ENCODE peak calls at places on chromosomes 2 and 18, in eight cellular contexts. One of them, this sample, is unnamed.

GRCh38 chr18:39480494-39481245 is 1915.1 kb upstream of the CELF4 start:
- DNase-seq in colonic mucosa: no peak
- DNase-seq in CD4-positive, alpha-beta T cell: no peak
- DNase-seq in breast epithelium: no peak
- DNase-seq in testis: no peak
- DNase-seq in spleen: no peak
- DNase-seq in osteoblast: no peak
- DNase-seq in lower lobe of right lung: no peak
- DNase-seq in this sample: no peak

GRCh38 chr2:83221258-83221657 is 1237.8 kb downstream of the SUCLG1 start:
- DNase-seq in CD4-positive, alpha-beta T cell: no peak
- DNase-seq in osteoblast: no peak
- DNase-seq in colonic mucosa: no peak
- DNase-seq in spleen: no peak
- DNase-seq in testis: no peak
- DNase-seq in breast epithelium: no peak
- DNase-seq in lower lobe of right lung: no peak
- DNase-seq in this sample: no peak

GRCh38 chr2:43220229-43220981 is 6.0 kb downstream of the ZFP36L2 start:
- DNase-seq in lower lobe of right lung: no peak
- DNase-seq in breast epithelium: no peak
- DNase-seq in osteoblast: peak; percentile 53
- DNase-seq in colonic mucosa: no peak
- DNase-seq in CD4-positive, alpha-beta T cell: no peak
- DNase-seq in testis: no peak
- DNase-seq in spleen: peak; percentile 23
- DNase-seq in this sample: no peak

GRCh38 chr2:24919977-24920812 is at the start of gene ADCY3:
- DNase-seq in spleen: peak; percentile 91
- DNase-seq in colonic mucosa: peak; percentile 53
- DNase-seq in breast epithelium: no peak
- DNase-seq in testis: peak; percentile 50
- DNase-seq in osteoblast: peak; percentile 99
- DNase-seq in CD4-positive, alpha-beta T cell: peak; percentile 48
- DNase-seq in lower lobe of right lung: peak; percentile 57
- DNase-seq in this sample: peak; percentile 35

GRCh38 chr2:175436076-175436475 is 254.6 kb upstream of the ATP5MC3 start:
- DNase-seq in colonic mucosa: no peak
- DNase-seq in spleen: no peak
- DNase-seq in lower lobe of right lung: no peak
- DNase-seq in testis: no peak
- DNase-seq in breast epithelium: no peak
- DNase-seq in CD4-positive, alpha-beta T cell: no peak
- DNase-seq in osteoblast: no peak
- DNase-seq in this sample: no peak

GRCh38 chr2:135986507-135986906 is 1.1 kb upstream of the DARS1 start:
- DNase-seq in lower lobe of right lung: no peak
- DNase-seq in osteoblast: no peak
- DNase-seq in spleen: no peak
- DNase-seq in colonic mucosa: no peak
- DNase-seq in breast epithelium: no peak
- DNase-seq in CD4-positive, alpha-beta T cell: no peak
- DNase-seq in testis: no peak
- DNase-seq in this sample: no peak

GRCh38 chr2:36618381-36618780 is 20.4 kb upstream of the FEZ2 start:
- DNase-seq in testis: peak; percentile 82
- DNase-seq in breast epithelium: no peak
- DNase-seq in spleen: no peak
- DNase-seq in lower lobe of right lung: no peak
- DNase-seq in CD4-positive, alpha-beta T cell: no peak
- DNase-seq in colonic mucosa: peak; percentile 31
- DNase-seq in osteoblast: peak; percentile 55
- DNase-seq in this sample: no peak

GRCh38 chr2:241534293-241534692 is 24.3 kb upstream of the BOK start:
- DNase-seq in breast epithelium: no peak
- DNase-seq in CD4-positive, alpha-beta T cell: no peak
- DNase-seq in colonic mucosa: no peak
- DNase-seq in osteoblast: no peak
- DNase-seq in spleen: peak; percentile 39
- DNase-seq in lower lobe of right lung: no peak
- DNase-seq in testis: no peak
- DNase-seq in this sample: no peak

GRCh38 chr2:238696323-238696722 is 151.6 kb upstream of the TWIST2 start:
- DNase-seq in CD4-positive, alpha-beta T cell: no peak
- DNase-seq in lower lobe of right lung: no peak
- DNase-seq in osteoblast: no peak
- DNase-seq in colonic mucosa: no peak
- DNase-seq in breast epithelium: no peak
- DNase-seq in testis: no peak
- DNase-seq in spleen: no peak
- DNase-seq in this sample: no peak

GRCh38 chr18:55384551-55385275 is 203.3 kb downstream of the TCF4 start:
- DNase-seq in testis: peak; percentile 60
- DNase-seq in lower lobe of right lung: no peak
- DNase-seq in CD4-positive, alpha-beta T cell: no peak
- DNase-seq in spleen: no peak
- DNase-seq in colonic mucosa: peak; percentile 23
- DNase-seq in breast epithelium: no peak
- DNase-seq in osteoblast: peak; percentile 50
- DNase-seq in this sample: no peak

GRCh38 chr18:22451796-22452195 is 34.1 kb upstream of the CTAGE1 start:
- DNase-seq in breast epithelium: no peak
- DNase-seq in osteoblast: no peak
- DNase-seq in lower lobe of right lung: no peak
- DNase-seq in colonic mucosa: no peak
- DNase-seq in testis: no peak
- DNase-seq in CD4-positive, alpha-beta T cell: no peak
- DNase-seq in spleen: no peak
- DNase-seq in this sample: no peak

GRCh38 chr2:15667579-15668556 is 76.2 kb downstream of the DDX1 start:
- DNase-seq in breast epithelium: peak; percentile 35
- DNase-seq in colonic mucosa: no peak
- DNase-seq in osteoblast: peak; percentile 83
- DNase-seq in CD4-positive, alpha-beta T cell: no peak
- DNase-seq in testis: no peak
- DNase-seq in lower lobe of right lung: no peak
- DNase-seq in spleen: no peak
- DNase-seq in this sample: no peak

GRCh38 chr18:59084286-59084779 is 55.4 kb upstream of the SEC11C start:
- DNase-seq in CD4-positive, alpha-beta T cell: peak; percentile 61
- DNase-seq in spleen: peak; percentile 85
- DNase-seq in colonic mucosa: peak; percentile 64
- DNase-seq in breast epithelium: peak; percentile 48
- DNase-seq in lower lobe of right lung: peak; percentile 71
- DNase-seq in testis: peak; percentile 84
- DNase-seq in osteoblast: peak; percentile 80
- DNase-seq in this sample: peak; percentile 35

GRCh38 chr2:111194835-111195621 is 74.3 kb downstream of the BCL2L11 start:
- DNase-seq in lower lobe of right lung: no peak
- DNase-seq in osteoblast: no peak
- DNase-seq in colonic mucosa: no peak
- DNase-seq in spleen: no peak
- DNase-seq in breast epithelium: no peak
- DNase-seq in testis: no peak
- DNase-seq in CD4-positive, alpha-beta T cell: no peak
- DNase-seq in this sample: no peak

GRCh38 chr2:180682871-180683270 is 297.5 kb upstream of the UBE2E3 start:
- DNase-seq in CD4-positive, alpha-beta T cell: no peak
- DNase-seq in spleen: no peak
- DNase-seq in breast epithelium: no peak
- DNase-seq in osteoblast: no peak
- DNase-seq in testis: no peak
- DNase-seq in lower lobe of right lung: no peak
- DNase-seq in colonic mucosa: no peak
- DNase-seq in this sample: no peak

GRCh38 chr2:147739531-147739930 is 105.3 kb upstream of the ACVR2A start:
- DNase-seq in lower lobe of right lung: no peak
- DNase-seq in breast epithelium: no peak
- DNase-seq in testis: no peak
- DNase-seq in CD4-positive, alpha-beta T cell: no peak
- DNase-seq in colonic mucosa: no peak
- DNase-seq in osteoblast: peak; percentile 26
- DNase-seq in spleen: no peak
- DNase-seq in this sample: no peak

GRCh38 chr2:96245609-96246390 is 20.0 kb downstream of the TMEM127 start:
- DNase-seq in osteoblast: peak; percentile 62
- DNase-seq in colonic mucosa: no peak
- DNase-seq in breast epithelium: no peak
- DNase-seq in CD4-positive, alpha-beta T cell: no peak
- DNase-seq in testis: no peak
- DNase-seq in spleen: no peak
- DNase-seq in lower lobe of right lung: peak; percentile 59
- DNase-seq in this sample: no peak

GRCh38 chr18:62637807-62638687 is 77.3 kb upstream of the PHLPP1 start:
- DNase-seq in breast epithelium: no peak
- DNase-seq in testis: peak; percentile 30
- DNase-seq in spleen: no peak
- DNase-seq in colonic mucosa: peak; percentile 36
- DNase-seq in lower lobe of right lung: no peak
- DNase-seq in CD4-positive, alpha-beta T cell: peak; percentile 28
- DNase-seq in osteoblast: no peak
- DNase-seq in this sample: peak; percentile 34

GRCh38 chr2:109180786-109181185 is 51.8 kb downstream of the SH3RF3 start:
- DNase-seq in spleen: no peak
- DNase-seq in colonic mucosa: no peak
- DNase-seq in breast epithelium: no peak
- DNase-seq in lower lobe of right lung: no peak
- DNase-seq in testis: no peak
- DNase-seq in CD4-positive, alpha-beta T cell: no peak
- DNase-seq in osteoblast: no peak
- DNase-seq in this sample: no peak

DNA sequence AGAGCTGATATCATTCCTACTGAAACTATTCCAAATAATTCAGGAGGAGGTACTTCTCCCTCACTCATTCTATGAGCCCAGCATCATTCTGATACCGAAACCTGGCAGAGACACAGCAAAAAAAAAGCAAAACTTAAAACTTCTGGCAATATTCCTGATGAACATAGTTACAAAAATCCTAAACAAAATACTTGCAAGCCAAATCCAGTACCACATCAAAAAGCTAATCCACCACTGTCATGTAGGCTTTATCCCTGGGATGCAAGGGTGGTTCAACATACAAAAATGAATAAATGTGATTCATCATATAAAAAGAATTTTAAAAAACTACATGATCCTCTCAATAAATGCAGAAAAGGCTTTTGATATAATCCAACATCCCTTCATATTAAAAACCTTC is 1397.5 kb upstream of the DDX18 start:
- DNase-seq in osteoblast: no peak
- DNase-seq in testis: no peak
- DNase-seq in lower lobe of right lung: no peak
- DNase-seq in spleen: no peak
- DNase-seq in CD4-positive, alpha-beta T cell: no peak
- DNase-seq in breast epithelium: no peak
- DNase-seq in colonic mucosa: no peak
- DNase-seq in this sample: no peak
- H3K9me3 ChIP-seq in osteoblast: peaks cover 3% of the 10 kb centered on the region
- H3K9me3 ChIP-seq in testis: no peaks in the 10 kb centered on the region
- H3K9me3 ChIP-seq in lower lobe of right lung: no peaks in the 10 kb centered on the region
- H3K9me3 ChIP-seq in spleen: peaks cover 26% of the 10 kb centered on the region
- H3K9me3 ChIP-seq in CD4-positive, alpha-beta T cell: no peaks in the 10 kb centered on the region
- H3K9me3 ChIP-seq in breast epithelium: no peaks in the 10 kb centered on the region
- H3K9me3 ChIP-seq in colonic mucosa: no peaks in the 10 kb centered on the region
- H3K9me3 ChIP-seq in this sample: no peaks in the 10 kb centered on the region

GRCh38 chr2:79554899-79555298 is 42.0 kb downstream of the CTNNA2 start:
- DNase-seq in colonic mucosa: no peak
- DNase-seq in testis: no peak
- DNase-seq in breast epithelium: no peak
- DNase-seq in CD4-positive, alpha-beta T cell: no peak
- DNase-seq in lower lobe of right lung: no peak
- DNase-seq in spleen: no peak
- DNase-seq in osteoblast: no peak
- DNase-seq in this sample: no peak
- H3K9me3 ChIP-seq in colonic mucosa: no peaks in the 10 kb centered on the region
- H3K9me3 ChIP-seq in testis: no peaks in the 10 kb centered on the region
- H3K9me3 ChIP-seq in breast epithelium: peaks cover 41% of the 10 kb centered on the region
- H3K9me3 ChIP-seq in CD4-positive, alpha-beta T cell: peaks cover 7% of the 10 kb centered on the region
- H3K9me3 ChIP-seq in lower lobe of right lung: peaks cover 10% of the 10 kb centered on the region
- H3K9me3 ChIP-seq in spleen: peaks cover 55% of the 10 kb centered on the region
- H3K9me3 ChIP-seq in osteoblast: peaks cover 3% of the 10 kb centered on the region
- H3K9me3 ChIP-seq in this sample: no peaks in the 10 kb centered on the region

GRCh38 chr2:22273853-22274252 is 1111.1 kb upstream of the KLHL29 start:
- DNase-seq in osteoblast: peak; percentile 1
- DNase-seq in lower lobe of right lung: no peak
- DNase-seq in CD4-positive, alpha-beta T cell: no peak
- DNase-seq in breast epithelium: no peak
- DNase-seq in colonic mucosa: no peak
- DNase-seq in spleen: no peak
- DNase-seq in testis: no peak
- DNase-seq in this sample: no peak
- H3K9me3 ChIP-seq in osteoblast: no peaks in the 10 kb centered on the region
- H3K9me3 ChIP-seq in lower lobe of right lung: no peaks in the 10 kb centered on the region
- H3K9me3 ChIP-seq in CD4-positive, alpha-beta T cell: no peaks in the 10 kb centered on the region
- H3K9me3 ChIP-seq in breast epithelium: peaks cover 12% of the 10 kb centered on the region
- H3K9me3 ChIP-seq in colonic mucosa: no peaks in the 10 kb centered on the region
- H3K9me3 ChIP-seq in spleen: peaks cover 18% of the 10 kb centered on the region
- H3K9me3 ChIP-seq in testis: no peaks in the 10 kb centered on the region
- H3K9me3 ChIP-seq in this sample: no peaks in the 10 kb centered on the region

GRCh38 chr18:31245820-31246219 is 72.1 kb upstream of the DSG1 start:
- DNase-seq in spleen: no peak
- DNase-seq in breast epithelium: no peak
- DNase-seq in testis: no peak
- DNase-seq in lower lobe of right lung: no peak
- DNase-seq in CD4-positive, alpha-beta T cell: no peak
- DNase-seq in colonic mucosa: no peak
- DNase-seq in osteoblast: peak; percentile 14
- DNase-seq in this sample: no peak

GRCh38 chr18:31244737-31245432 is 73.1 kb upstream of the DSG1 start:
- DNase-seq in colonic mucosa: no peak
- DNase-seq in spleen: no peak
- DNase-seq in CD4-positive, alpha-beta T cell: no peak
- DNase-seq in osteoblast: no peak
- DNase-seq in breast epithelium: no peak
- DNase-seq in lower lobe of right lung: no peak
- DNase-seq in testis: no peak
- DNase-seq in this sample: no peak

GRCh38 chr18:31248783-31249521 is 69.0 kb upstream of the DSG1 start:
- DNase-seq in testis: no peak
- DNase-seq in spleen: no peak
- DNase-seq in CD4-positive, alpha-beta T cell: no peak
- DNase-seq in lower lobe of right lung: no peak
- DNase-seq in osteoblast: no peak
- DNase-seq in breast epithelium: no peak
- DNase-seq in colonic mucosa: no peak
- DNase-seq in this sample: no peak

GRCh38 chr18:31247574-31248199 is 70.3 kb upstream of the DSG1 start:
- DNase-seq in breast epithelium: no peak
- DNase-seq in osteoblast: no peak
- DNase-seq in lower lobe of right lung: no peak
- DNase-seq in colonic mucosa: no peak
- DNase-seq in testis: no peak
- DNase-seq in CD4-positive, alpha-beta T cell: no peak
- DNase-seq in spleen: no peak
- DNase-seq in this sample: no peak

DNA sequence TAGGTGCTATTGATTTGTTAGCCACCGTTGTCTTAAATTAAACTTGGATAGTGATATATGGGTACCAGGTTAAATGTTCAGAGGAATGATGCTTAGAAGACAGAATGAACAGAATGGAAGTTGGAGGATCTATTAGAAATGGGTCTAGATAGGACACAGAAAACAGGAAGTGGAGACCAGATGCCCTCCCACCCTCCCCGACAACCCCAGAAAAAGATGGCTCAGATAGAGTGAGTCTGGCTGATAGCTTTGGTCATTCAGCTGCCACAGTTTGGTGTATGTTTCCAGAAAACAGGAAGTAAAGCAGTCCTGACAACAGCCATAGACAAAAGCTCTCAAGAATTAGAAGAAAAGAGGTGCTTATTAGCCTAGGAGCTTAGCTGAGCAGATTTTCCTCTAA is 71.5 kb upstream of the DSG1 start:
- DNase-seq in lower lobe of right lung: no peak
- DNase-seq in colonic mucosa: no peak
- DNase-seq in spleen: no peak
- DNase-seq in CD4-positive, alpha-beta T cell: no peak
- DNase-seq in osteoblast: no peak
- DNase-seq in breast epithelium: no peak
- DNase-seq in testis: no peak
- DNase-seq in this sample: no peak
- H3K9me3 ChIP-seq in lower lobe of right lung: no peaks in the 10 kb centered on the region
- H3K9me3 ChIP-seq in colonic mucosa: no peaks in the 10 kb centered on the region
- H3K9me3 ChIP-seq in spleen: no peaks in the 10 kb centered on the region
- H3K9me3 ChIP-seq in CD4-positive, alpha-beta T cell: no peaks in the 10 kb centered on the region
- H3K9me3 ChIP-seq in osteoblast: no peaks in the 10 kb centered on the region
- H3K9me3 ChIP-seq in breast epithelium: no peaks in the 10 kb centered on the region
- H3K9me3 ChIP-seq in testis: no peaks in the 10 kb centered on the region
- H3K9me3 ChIP-seq in this sample: no peaks in the 10 kb centered on the region

This sample was measured in T-helper 17 cell.